ENCODE peak calls at places on chromosomes 5 and 9, in seven cellular contexts. V, P, Q, O, R, K and M are unnamed samples.

GRCh38 chr9:106403081-106403480 is 459.9 kb upstream of the ZNF462 start:
- DNase-seq in V (no peak), P (no peak), Q (no peak), O (no peak), R (peak), K (no peak), M (peak)

GRCh38 chr9:104783588-104783987 is 19.7 kb downstream of the NIPSNAP3B start:
- DNase-seq in V (no peak), P (no peak), Q (no peak), O (no peak), R (no peak), K (no peak), M (no peak)

GRCh38 chr5:88183255-88183654 is 85.4 kb downstream of the TMEM161B start:
- DNase-seq in V (no peak), P (no peak), Q (no peak), O (no peak), R (no peak), K (no peak), M (no peak)

GRCh38 chr5:59367791-59368394 is 525.6 kb downstream of the PDE4D start:
- DNase-seq in V (peak), P (peak), Q (peak), O (peak), R (peak), K (peak), M (no peak)

GRCh38 chr9:91572044-91572443 is 148.4 kb upstream of the NFIL3 start:
- DNase-seq in V (no peak), P (no peak), Q (no peak), O (no peak), R (no peak), K (no peak), M (no peak)

GRCh38 chr9:16964228-16964627 is 93.8 kb upstream of the BNC2 start:
- DNase-seq in V (no peak), P (no peak), Q (no peak), O (no peak), R (no peak), K (no peak), M (no peak)

GRCh38 chr9:73152953-73153352 is 1.3 kb downstream of the ANXA1 start:
- DNase-seq in V (no peak), P (no peak), Q (no peak), O (no peak), R (no peak), K (no peak), M (no peak)

GRCh38 chr9:97397220-97397619 is 14.7 kb upstream of the TDRD7 start:
- DNase-seq in V (no peak), P (no peak), Q (no peak), O (no peak), R (no peak), K (no peak), M (no peak)

GRCh38 chr9:76456202-76456926 is 2.6 kb upstream of the GCNT1 start:
- DNase-seq in V (no peak), P (no peak), Q (no peak), O (peak), R (peak), K (peak), M (peak)

GRCh38 chr5:126055348-126055729 is 367.9 kb upstream of the GRAMD2B start:
- DNase-seq in V (no peak), P (no peak), Q (peak), O (no peak), R (no peak), K (no peak), M (no peak)

GRCh38 chr5:177194278-177194677 is 60.7 kb downstream of the NSD1 start:
- DNase-seq in V (no peak), P (no peak), Q (no peak), O (no peak), R (peak), K (no peak), M (peak)

GRCh38 chr5:99900302-99900811 is 634.8 kb upstream of the FAM174A start:
- DNase-seq in V (no peak), P (no peak), Q (no peak), O (no peak), R (no peak), K (no peak), M (peak)

GRCh38 chr5:172123269-172123692 is 64.7 kb downstream of the STK10 start:
- DNase-seq in V (no peak), P (peak), Q (peak), O (peak), R (peak), K (peak), M (peak)

GRCh38 chr5:40172721-40173120 is 507.0 kb upstream of the PTGER4 start:
- DNase-seq in V (no peak), P (no peak), Q (no peak), O (no peak), R (no peak), K (no peak), M (no peak)

GRCh38 chr5:178769617-178770290 is 39.3 kb upstream of the ZNF354A start:
- DNase-seq in V (peak), P (no peak), Q (no peak), O (no peak), R (no peak), K (peak), M (no peak)

GRCh38 chr9:137694962-137695875 is 76.4 kb downstream of the EHMT1 start:
- DNase-seq in V (no peak), P (no peak), Q (peak), O (peak), R (peak), K (peak), M (peak)

GRCh38 chr5:154523704-154524103 is 45.7 kb upstream of the HAND1 start:
- DNase-seq in V (no peak), P (no peak), Q (peak), O (no peak), R (no peak), K (no peak), M (no peak)

GRCh38 chr9:134775552-134775951 is 105.1 kb upstream of the FCN2 start:
- DNase-seq in V (no peak), P (no peak), Q (no peak), O (no peak), R (no peak), K (no peak), M (no peak)

GRCh38 chr5:112479418-112479817 is 60.3 kb upstream of the EPB41L4A start:
- DNase-seq in V (no peak), P (no peak), Q (no peak), O (no peak), R (no peak), K (no peak), M (no peak)

GRCh38 chr9:133730994-133731715 is 7.0 kb downstream of the SARDH start:
- DNase-seq in V (peak), P (no peak), Q (no peak), O (no peak), R (no peak), K (peak), M (no peak)

GRCh38 chr5:43210570-43210969 is 18.5 kb downstream of the NIM1K start:
- DNase-seq in V (no peak), P (no peak), Q (no peak), O (no peak), R (no peak), K (no peak), M (no peak)

GRCh38 chr5:160547061-160547460 is 125.4 kb downstream of the PTTG1 start:
- DNase-seq in V (no peak), P (no peak), Q (no peak), O (no peak), R (no peak), K (no peak), M (no peak)

GRCh38 chr5:108739376-108739775 is 8.3 kb upstream of the FER start:
- DNase-seq in V (no peak), P (no peak), Q (no peak), O (no peak), R (no peak), K (no peak), M (no peak)
- TF ChIP-seq EP300 in V (no peak), P (no peak), Q (no peak), O (no peak), R (no peak), K (no peak), M (no peak)

GRCh38 chr5:124921694-124922093 is 175.3 kb upstream of the ZNF608 start:
- DNase-seq in V (no peak), P (no peak), Q (no peak), O (no peak), R (no peak), K (no peak), M (no peak)

GRCh38 chr5:124922255-124922975 is 176.0 kb upstream of the ZNF608 start:
- DNase-seq in V (no peak), P (no peak), Q (no peak), O (no peak), R (no peak), K (no peak), M (no peak)

GRCh38 chr5:124924729-124925128 is 178.3 kb upstream of the ZNF608 start:
- DNase-seq in V (no peak), P (no peak), Q (no peak), O (no peak), R (no peak), K (no peak), M (no peak)

GRCh38 chr5:124920909-124921666 is 174.6 kb upstream of the ZNF608 start:
- DNase-seq in V (no peak), P (no peak), Q (no peak), O (no peak), R (no peak), K (no peak), M (no peak)

GRCh38 chr5:124923131-124923530 is 176.7 kb upstream of the ZNF608 start:
- DNase-seq in V (no peak), P (no peak), Q (no peak), O (no peak), R (no peak), K (no peak), M (no peak)
- TF ChIP-seq EP300 in V (no peak), P (peak), Q (no peak), O (no peak), R (no peak), K (no peak), M (no peak)

GRCh38 chr5:82358454-82358853 is 80.3 kb upstream of the RPS23 start:
- DNase-seq in V (no peak), P (no peak), Q (no peak), O (no peak), R (no peak), K (no peak), M (no peak)

GRCh38 chr5:82359286-82359685 is 81.1 kb upstream of the RPS23 start:
- DNase-seq in V (no peak), P (no peak), Q (no peak), O (no peak), R (no peak), K (no peak), M (no peak)

GRCh38 chr5:82356808-82357671 is 78.9 kb upstream of the RPS23 start:
- DNase-seq in V (peak), P (peak), Q (no peak), O (peak), R (peak), K (peak), M (peak)

GRCh38 chr5:82363524-82363923 is 85.4 kb upstream of the RPS23 start:
- DNase-seq in V (no peak), P (no peak), Q (no peak), O (no peak), R (no peak), K (no peak), M (no peak)

DNA sequence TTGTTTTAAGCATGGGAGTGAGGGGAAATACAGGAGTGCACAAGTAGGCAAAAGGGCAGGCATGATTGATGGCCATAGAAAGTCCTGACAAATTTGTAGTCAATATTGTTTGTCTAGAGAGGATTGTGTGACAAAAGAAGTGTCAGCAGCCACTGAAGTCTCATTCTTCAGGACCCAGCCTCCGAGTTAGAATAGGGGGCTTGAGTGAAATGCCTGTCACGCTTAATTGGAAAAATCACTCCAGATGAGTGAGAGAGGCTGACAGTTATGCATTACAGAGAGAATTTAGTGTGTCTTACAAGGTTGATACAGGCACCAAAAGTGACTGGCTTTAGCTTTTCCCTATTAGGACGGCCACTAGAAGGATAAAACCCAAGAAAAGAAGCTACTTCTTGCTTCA is 81.9 kb upstream of the RPS23 start:
- DNase-seq in V (no peak), P (no peak), Q (no peak), O (no peak), R (no peak), K (no peak), M (no peak)
- TF ChIP-seq EP300 in V (no peak), P (no peak), Q (no peak), O (no peak), R (no peak), K (no peak), M (no peak)

DNA sequence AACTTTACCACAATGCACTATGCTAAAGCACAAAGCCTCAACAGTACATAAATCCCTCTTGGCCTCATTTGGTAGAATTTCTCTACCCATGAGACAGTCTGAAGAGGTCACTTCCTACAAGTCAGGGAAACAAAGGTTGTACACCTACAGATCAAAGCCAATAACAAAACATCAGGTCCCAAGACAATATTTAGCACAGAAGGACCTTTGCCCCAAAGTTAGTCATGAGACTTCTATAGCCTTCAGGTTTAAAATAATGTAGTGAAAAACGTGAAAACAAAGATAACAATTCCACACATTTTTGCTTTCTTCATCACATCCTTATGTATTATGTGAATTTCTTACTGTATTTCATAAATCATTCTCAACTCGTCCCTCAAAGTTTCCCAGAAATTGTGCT is 15.8 kb downstream of the AFF4 start:
- DNase-seq in V (no peak), P (no peak), Q (no peak), O (no peak), R (peak), K (no peak), M (no peak)
- TF ChIP-seq EP300 in V (no peak), P (no peak), Q (no peak), O (no peak), R (no peak), K (no peak), M (no peak)

GRCh38 chr5:10500669-10501068 is 59.0 kb downstream of the ROPN1L start:
- DNase-seq in V (no peak), P (no peak), Q (no peak), O (no peak), R (no peak), K (no peak), M (no peak)

GRCh38 chr5:10499776-10500175 is 58.1 kb downstream of the ROPN1L start:
- DNase-seq in V (no peak), P (no peak), Q (no peak), O (no peak), R (no peak), K (no peak), M (no peak)

GRCh38 chr5:10501554-10502075 is 59.9 kb downstream of the ROPN1L start:
- DNase-seq in V (no peak), P (no peak), Q (no peak), O (no peak), R (no peak), K (no peak), M (no peak)

GRCh38 chr5:10499066-10499465 is 57.4 kb downstream of the ROPN1L start:
- DNase-seq in V (no peak), P (no peak), Q (no peak), O (no peak), R (no peak), K (no peak), M (no peak)

GRCh38 chr5:10498350-10498749 is 56.7 kb downstream of the ROPN1L start:
- DNase-seq in V (no peak), P (no peak), Q (no peak), O (no peak), R (no peak), K (no peak), M (no peak)
- TF ChIP-seq EP300 in V (no peak), P (no peak), Q (no peak), O (no peak), R (no peak), K (no peak), M (no peak)

GRCh38 chr5:82986404-82986803 is 90.8 kb downstream of the TMEM167A start:
- DNase-seq in V (no peak), P (no peak), Q (no peak), O (no peak), R (no peak), K (no peak), M (no peak)
- TF ChIP-seq EP300 in V (no peak), P (no peak), Q (no peak), O (no peak), R (no peak), K (no peak), M (no peak)

GRCh38 chr9:90057361-90057760 is 452.5 kb downstream of the GADD45G start:
- DNase-seq in V (no peak), P (no peak), Q (no peak), O (no peak), R (no peak), K (no peak), M (no peak)

GRCh38 chr9:90060256-90060655 is 455.4 kb downstream of the GADD45G start:
- DNase-seq in V (no peak), P (no peak), Q (no peak), O (no peak), R (no peak), K (no peak), M (no peak)

GRCh38 chr9:90061187-90061586 is 456.4 kb downstream of the GADD45G start:
- DNase-seq in V (no peak), P (no peak), Q (no peak), O (no peak), R (no peak), K (no peak), M (no peak)

GRCh38 chr9:90058364-90058763 is 453.6 kb downstream of the GADD45G start:
- DNase-seq in V (no peak), P (no peak), Q (no peak), O (no peak), R (no peak), K (no peak), M (no peak)

DNA sequence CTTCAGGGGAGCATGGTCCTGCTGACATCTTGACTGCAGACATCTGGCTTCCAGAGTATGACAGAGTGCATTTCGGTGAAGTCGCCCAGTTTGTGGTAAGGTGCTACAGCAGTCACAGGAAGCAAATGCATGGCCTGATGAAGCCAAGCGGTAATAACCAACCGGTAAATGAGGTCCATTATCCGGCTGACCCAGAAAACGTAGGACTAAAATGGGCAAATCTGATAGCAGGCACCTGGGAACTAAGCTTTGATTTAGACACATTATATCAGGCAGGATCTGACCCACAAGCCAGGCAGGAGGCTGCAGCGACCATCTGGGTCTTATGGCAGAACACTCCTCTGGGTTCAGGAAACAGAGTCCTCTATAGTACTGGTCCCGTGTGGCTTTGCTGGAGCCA is 454.6 kb downstream of the GADD45G start:
- DNase-seq in V (no peak), P (no peak), Q (no peak), O (no peak), R (no peak), K (no peak), M (no peak)
- TF ChIP-seq EP300 in V (no peak), P (no peak), Q (no peak), O (no peak), R (no peak), K (no peak), M (no peak)

DNA sequence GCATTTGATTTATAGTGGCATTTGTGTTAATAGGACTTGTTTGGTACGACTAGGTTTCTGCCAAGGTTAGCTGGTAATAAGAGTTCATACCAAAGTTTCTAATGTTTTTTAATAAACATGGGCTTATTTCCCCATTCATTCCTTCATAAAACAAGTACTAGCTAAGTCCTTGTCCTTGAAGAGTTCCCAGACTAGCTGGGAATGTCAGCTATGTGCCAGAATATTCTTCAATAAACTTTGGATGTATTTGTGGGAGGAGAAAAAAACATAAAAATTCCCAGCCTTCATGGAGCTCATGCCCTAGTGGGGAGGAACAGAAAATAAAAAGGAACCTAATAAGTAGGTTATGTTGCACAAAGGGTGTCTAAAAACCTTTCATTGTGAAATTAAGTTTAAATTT is 176.9 kb downstream of the DENND1A start:
- DNase-seq in V (no peak), P (no peak), Q (no peak), O (no peak), R (no peak), K (no peak), M (no peak)
- TF ChIP-seq EP300 in V (no peak), P (no peak), Q (no peak), O (no peak), R (no peak), K (no peak), M (no peak)

GRCh38 chr9:121558423-121558950 is 58.8 kb upstream of the GGTA1 start:
- DNase-seq in V (no peak), P (no peak), Q (no peak), O (no peak), R (no peak), K (no peak), M (no peak)

GRCh38 chr9:121556580-121556979 is 56.9 kb upstream of the GGTA1 start:
- DNase-seq in V (peak), P (no peak), Q (no peak), O (no peak), R (no peak), K (peak), M (peak)

GRCh38 chr9:121556082-121556481 is 56.4 kb upstream of the GGTA1 start:
- DNase-seq in V (no peak), P (no peak), Q (no peak), O (no peak), R (no peak), K (no peak), M (no peak)

GRCh38 chr9:121559183-121559582 is 59.5 kb upstream of the GGTA1 start:
- DNase-seq in V (no peak), P (no peak), Q (no peak), O (no peak), R (no peak), K (no peak), M (no peak)

GRCh38 chr9:121557581-121558422 is 58.2 kb upstream of the GGTA1 start:
- DNase-seq in V (peak), P (no peak), Q (no peak), O (peak), R (no peak), K (peak), M (no peak)
- TF ChIP-seq EP300 in V (no peak), P (peak), Q (peak), O (no peak), R (no peak), K (peak), M (no peak)